ENCODE peak calls at places on chromosomes 2 and 18, in four cellular contexts. One of them, this sample, is unnamed.

GRCh38 chr2:215439404-215439803 is 3.5 kb upstream of the FN1 start:
- DNase-seq in esophagus squamous epithelium: no peak
- DNase-seq in AG10803: no peak
- DNase-seq in breast epithelium: no peak
- DNase-seq in this sample: no peak

GRCh38 chr2:239307221-239307569 is 93.6 kb downstream of the HDAC4 start:
- DNase-seq in breast epithelium: peak; percentile 31
- DNase-seq in esophagus squamous epithelium: no peak
- DNase-seq in AG10803: no peak
- DNase-seq in this sample: no peak

GRCh38 chr18:36464126-36464651 is 166.7 kb downstream of the FHOD3 start:
- DNase-seq in esophagus squamous epithelium: no peak
- DNase-seq in AG10803: no peak
- DNase-seq in breast epithelium: no peak
- DNase-seq in this sample: no peak

GRCh38 chr2:221100467-221101089 is 471.5 kb downstream of the EPHA4 start:
- DNase-seq in AG10803: no peak
- DNase-seq in breast epithelium: no peak
- DNase-seq in esophagus squamous epithelium: no peak
- DNase-seq in this sample: peak; percentile 3

GRCh38 chr2:162072976-162073775 is 839 bp downstream of the DPP4 start:
- DNase-seq in AG10803: peak; percentile 18
- DNase-seq in breast epithelium: no peak
- DNase-seq in esophagus squamous epithelium: no peak
- DNase-seq in this sample: no peak

GRCh38 chr18:74447404-74448152 is 9.5 kb downstream of the DIPK1C start:
- DNase-seq in breast epithelium: no peak
- DNase-seq in esophagus squamous epithelium: no peak
- DNase-seq in AG10803: no peak
- DNase-seq in this sample: no peak

GRCh38 chr2:43073373-43073772 is 153.0 kb downstream of the ZFP36L2 start:
- DNase-seq in esophagus squamous epithelium: no peak
- DNase-seq in breast epithelium: peak; percentile 41
- DNase-seq in AG10803: peak; percentile 61
- DNase-seq in this sample: no peak

GRCh38 chr2:69159988-69160387 is 147.0 kb downstream of the ANTXR1 start:
- DNase-seq in breast epithelium: no peak
- DNase-seq in AG10803: no peak
- DNase-seq in esophagus squamous epithelium: no peak
- DNase-seq in this sample: no peak

GRCh38 chr2:241659150-241659739 is 21.8 kb downstream of the ATG4B start:
- DNase-seq in esophagus squamous epithelium: no peak
- DNase-seq in breast epithelium: no peak
- DNase-seq in AG10803: peak; percentile 76
- DNase-seq in this sample: no peak

GRCh38 chr2:236641051-236641450 is 71.4 kb downstream of the ACKR3 start:
- DNase-seq in breast epithelium: no peak
- DNase-seq in esophagus squamous epithelium: no peak
- DNase-seq in AG10803: no peak
- DNase-seq in this sample: no peak

GRCh38 chr18:36593001-36593400 is 235.8 kb downstream of the TPGS2 start:
- DNase-seq in AG10803: peak; percentile 42
- DNase-seq in breast epithelium: no peak
- DNase-seq in esophagus squamous epithelium: no peak
- DNase-seq in this sample: no peak

GRCh38 chr2:32418777-32419176 is 62.0 kb downstream of the BIRC6 start:
- DNase-seq in breast epithelium: no peak
- DNase-seq in AG10803: peak; percentile 43
- DNase-seq in esophagus squamous epithelium: no peak
- DNase-seq in this sample: no peak

GRCh38 chr2:10844083-10844482 is 31.5 kb upstream of the PDIA6 start:
- DNase-seq in esophagus squamous epithelium: no peak
- DNase-seq in AG10803: peak; percentile 18
- DNase-seq in breast epithelium: no peak
- DNase-seq in this sample: no peak

GRCh38 chr18:13216092-13216582 is 2.4 kb upstream of the LDLRAD4 start:
- DNase-seq in breast epithelium: peak; percentile 69
- DNase-seq in AG10803: peak; percentile 80
- DNase-seq in esophagus squamous epithelium: no peak
- DNase-seq in this sample: peak; percentile 31

GRCh38 chr2:128444044-128444771 is 125.5 kb upstream of the HS6ST1 start:
- DNase-seq in breast epithelium: no peak
- DNase-seq in AG10803: no peak
- DNase-seq in esophagus squamous epithelium: no peak
- DNase-seq in this sample: no peak

GRCh38 chr2:84700006-84700405 is 180.9 kb downstream of the TRABD2A start:
- DNase-seq in AG10803: no peak
- DNase-seq in esophagus squamous epithelium: no peak
- DNase-seq in breast epithelium: no peak
- DNase-seq in this sample: no peak

GRCh38 chr2:60858897-60859311 is 22.5 kb upstream of the REL start:
- DNase-seq in AG10803: no peak
- DNase-seq in esophagus squamous epithelium: no peak
- DNase-seq in breast epithelium: no peak
- DNase-seq in this sample: no peak

GRCh38 chr2:203740741-203741363 is 34.4 kb downstream of the CD28 start:
- DNase-seq in AG10803: peak; percentile 68
- DNase-seq in esophagus squamous epithelium: no peak
- DNase-seq in breast epithelium: no peak
- DNase-seq in this sample: no peak

GRCh38 chr2:138949517-138949916 is 169.3 kb upstream of the NXPH2 start:
- DNase-seq in breast epithelium: no peak
- DNase-seq in AG10803: no peak
- DNase-seq in esophagus squamous epithelium: no peak
- DNase-seq in this sample: peak; percentile 85

GRCh38 chr2:160126756-160127155 is 64.3 kb upstream of the PLA2R1 start:
- DNase-seq in AG10803: no peak
- DNase-seq in esophagus squamous epithelium: no peak
- DNase-seq in breast epithelium: no peak
- DNase-seq in this sample: no peak

GRCh38 chr2:98928242-98928641 is 7.8 kb downstream of the CRACDL start:
- DNase-seq in esophagus squamous epithelium: no peak
- DNase-seq in AG10803: no peak
- DNase-seq in breast epithelium: no peak
- DNase-seq in this sample: no peak